ENCODE peak calls at places on chromosomes 3 and 15, in nine cellular contexts. One of them, this sample, is unnamed.
A peak's percentile ranks its signal among the peaks of the same experiment; 100 is the strongest.

GRCh38 chr3:71301001-71301400 is 282.5 kb downstream of the FOXP1 start:
- DNase-seq in kidney glomerular epithelial cell: no peak
- DNase-seq in AG08395: no peak
- DNase-seq in stimulated activated CD4-positive, alpha-beta T cell treated with anti-CD3 and anti-CD28 coated beads, Interleukin-1b, Interleukin-23, amount 100 ng/mL, for 24 hours: no peak
- DNase-seq in fibroblast of mammary gland: no peak
- DNase-seq in dermis microvascular lymphatic vessel endothelial cell: no peak
- DNase-seq in NCI-H146: no peak
- DNase-seq in effector CD4-positive, alpha-beta T cell: no peak
- DNase-seq in A673: no peak
- DNase-seq in this sample: no peak

GRCh38 chr3:195102609-195103467 is 168.1 kb downstream of the XXYLT1 start:
- DNase-seq in NCI-H146: no peak
- DNase-seq in effector CD4-positive, alpha-beta T cell: no peak
- DNase-seq in kidney glomerular epithelial cell: peak; percentile 94
- DNase-seq in dermis microvascular lymphatic vessel endothelial cell: peak; percentile 98
- DNase-seq in A673: peak; percentile 92
- DNase-seq in fibroblast of mammary gland: peak; percentile 93
- DNase-seq in stimulated activated CD4-positive, alpha-beta T cell treated with anti-CD3 and anti-CD28 coated beads, Interleukin-1b, Interleukin-23, amount 100 ng/mL, for 24 hours: no peak
- DNase-seq in AG08395: peak; percentile 82
- DNase-seq in this sample: no peak

GRCh38 chr3:52047295-52047960 is 8.9 kb downstream of the DUSP7 start:
- DNase-seq in effector CD4-positive, alpha-beta T cell: no peak
- DNase-seq in stimulated activated CD4-positive, alpha-beta T cell treated with anti-CD3 and anti-CD28 coated beads, Interleukin-1b, Interleukin-23, amount 100 ng/mL, for 24 hours: no peak
- DNase-seq in A673: peak; percentile 27
- DNase-seq in AG08395: no peak
- DNase-seq in NCI-H146: no peak
- DNase-seq in kidney glomerular epithelial cell: peak; percentile 64
- DNase-seq in fibroblast of mammary gland: no peak
- DNase-seq in dermis microvascular lymphatic vessel endothelial cell: no peak
- DNase-seq in this sample: no peak

GRCh38 chr3:18703798-18704197 is 278.7 kb upstream of the SATB1 start:
- DNase-seq in effector CD4-positive, alpha-beta T cell: no peak
- DNase-seq in stimulated activated CD4-positive, alpha-beta T cell treated with anti-CD3 and anti-CD28 coated beads, Interleukin-1b, Interleukin-23, amount 100 ng/mL, for 24 hours: no peak
- DNase-seq in AG08395: no peak
- DNase-seq in fibroblast of mammary gland: no peak
- DNase-seq in NCI-H146: no peak
- DNase-seq in A673: no peak
- DNase-seq in dermis microvascular lymphatic vessel endothelial cell: no peak
- DNase-seq in kidney glomerular epithelial cell: no peak
- DNase-seq in this sample: no peak

GRCh38 chr3:136162322-136162721 is 33.8 kb downstream of the MSL2 start:
- DNase-seq in AG08395: no peak
- DNase-seq in effector CD4-positive, alpha-beta T cell: no peak
- DNase-seq in kidney glomerular epithelial cell: no peak
- DNase-seq in NCI-H146: no peak
- DNase-seq in dermis microvascular lymphatic vessel endothelial cell: no peak
- DNase-seq in A673: no peak
- DNase-seq in fibroblast of mammary gland: no peak
- DNase-seq in stimulated activated CD4-positive, alpha-beta T cell treated with anti-CD3 and anti-CD28 coated beads, Interleukin-1b, Interleukin-23, amount 100 ng/mL, for 24 hours: no peak
- DNase-seq in this sample: peak; percentile 62

GRCh38 chr3:195558602-195559001 is 15.5 kb upstream of the PPP1R2 start:
- DNase-seq in kidney glomerular epithelial cell: peak; percentile 47
- DNase-seq in A673: peak; percentile 58
- DNase-seq in NCI-H146: peak; percentile 87
- DNase-seq in AG08395: no peak
- DNase-seq in effector CD4-positive, alpha-beta T cell: peak; percentile 23
- DNase-seq in stimulated activated CD4-positive, alpha-beta T cell treated with anti-CD3 and anti-CD28 coated beads, Interleukin-1b, Interleukin-23, amount 100 ng/mL, for 24 hours: no peak
- DNase-seq in fibroblast of mammary gland: peak; percentile 63
- DNase-seq in dermis microvascular lymphatic vessel endothelial cell: peak; percentile 65
- DNase-seq in this sample: no peak

GRCh38 chr3:126745760-126746394 is 41.8 kb downstream of the CHCHD6 start:
- DNase-seq in effector CD4-positive, alpha-beta T cell: no peak
- DNase-seq in kidney glomerular epithelial cell: no peak
- DNase-seq in NCI-H146: no peak
- DNase-seq in AG08395: no peak
- DNase-seq in A673: no peak
- DNase-seq in fibroblast of mammary gland: no peak
- DNase-seq in dermis microvascular lymphatic vessel endothelial cell: no peak
- DNase-seq in stimulated activated CD4-positive, alpha-beta T cell treated with anti-CD3 and anti-CD28 coated beads, Interleukin-1b, Interleukin-23, amount 100 ng/mL, for 24 hours: no peak
- DNase-seq in this sample: no peak

GRCh38 chr3:49412632-49413337 is 562 bp downstream of the TCTA start:
- DNase-seq in AG08395: no peak
- DNase-seq in stimulated activated CD4-positive, alpha-beta T cell treated with anti-CD3 and anti-CD28 coated beads, Interleukin-1b, Interleukin-23, amount 100 ng/mL, for 24 hours: no peak
- DNase-seq in A673: no peak
- DNase-seq in NCI-H146: no peak
- DNase-seq in fibroblast of mammary gland: no peak
- DNase-seq in kidney glomerular epithelial cell: no peak
- DNase-seq in effector CD4-positive, alpha-beta T cell: no peak
- DNase-seq in dermis microvascular lymphatic vessel endothelial cell: peak; percentile 18
- DNase-seq in this sample: no peak

GRCh38 chr3:178771511-178771910 is 235.3 kb downstream of the KCNMB2 start:
- DNase-seq in NCI-H146: no peak
- DNase-seq in dermis microvascular lymphatic vessel endothelial cell: no peak
- DNase-seq in kidney glomerular epithelial cell: no peak
- DNase-seq in fibroblast of mammary gland: no peak
- DNase-seq in effector CD4-positive, alpha-beta T cell: no peak
- DNase-seq in AG08395: no peak
- DNase-seq in A673: no peak
- DNase-seq in stimulated activated CD4-positive, alpha-beta T cell treated with anti-CD3 and anti-CD28 coated beads, Interleukin-1b, Interleukin-23, amount 100 ng/mL, for 24 hours: no peak
- DNase-seq in this sample: no peak

GRCh38 chr15:38868326-38869114 is 303.9 kb upstream of the RASGRP1 start:
- DNase-seq in NCI-H146: no peak
- DNase-seq in stimulated activated CD4-positive, alpha-beta T cell treated with anti-CD3 and anti-CD28 coated beads, Interleukin-1b, Interleukin-23, amount 100 ng/mL, for 24 hours: no peak
- DNase-seq in AG08395: peak; percentile 91
- DNase-seq in fibroblast of mammary gland: peak; percentile 99
- DNase-seq in kidney glomerular epithelial cell: peak; percentile 86
- DNase-seq in dermis microvascular lymphatic vessel endothelial cell: peak; percentile 90
- DNase-seq in A673: no peak
- DNase-seq in effector CD4-positive, alpha-beta T cell: no peak
- DNase-seq in this sample: no peak

GRCh38 chr3:13622356-13622755 is 73.4 kb downstream of the FBLN2 start:
- DNase-seq in stimulated activated CD4-positive, alpha-beta T cell treated with anti-CD3 and anti-CD28 coated beads, Interleukin-1b, Interleukin-23, amount 100 ng/mL, for 24 hours: no peak
- DNase-seq in A673: no peak
- DNase-seq in dermis microvascular lymphatic vessel endothelial cell: no peak
- DNase-seq in effector CD4-positive, alpha-beta T cell: no peak
- DNase-seq in NCI-H146: no peak
- DNase-seq in AG08395: no peak
- DNase-seq in kidney glomerular epithelial cell: no peak
- DNase-seq in fibroblast of mammary gland: no peak
- DNase-seq in this sample: no peak

GRCh38 chr3:173932624-173933023 is 535.1 kb downstream of the NLGN1 start:
- DNase-seq in NCI-H146: peak; percentile 95
- DNase-seq in dermis microvascular lymphatic vessel endothelial cell: peak; percentile 41
- DNase-seq in A673: peak; percentile 79
- DNase-seq in fibroblast of mammary gland: peak; percentile 67
- DNase-seq in kidney glomerular epithelial cell: peak; percentile 79
- DNase-seq in AG08395: peak; percentile 71
- DNase-seq in stimulated activated CD4-positive, alpha-beta T cell treated with anti-CD3 and anti-CD28 coated beads, Interleukin-1b, Interleukin-23, amount 100 ng/mL, for 24 hours: no peak
- DNase-seq in effector CD4-positive, alpha-beta T cell: no peak
- DNase-seq in this sample: no peak

GRCh38 chr3:53346514-53346913 is 829 bp downstream of the DCP1A start:
- DNase-seq in fibroblast of mammary gland: peak; percentile 38
- DNase-seq in effector CD4-positive, alpha-beta T cell: no peak
- DNase-seq in kidney glomerular epithelial cell: peak; percentile 23
- DNase-seq in NCI-H146: no peak
- DNase-seq in AG08395: no peak
- DNase-seq in stimulated activated CD4-positive, alpha-beta T cell treated with anti-CD3 and anti-CD28 coated beads, Interleukin-1b, Interleukin-23, amount 100 ng/mL, for 24 hours: no peak
- DNase-seq in A673: no peak
- DNase-seq in dermis microvascular lymphatic vessel endothelial cell: peak; percentile 64
- DNase-seq in this sample: no peak

GRCh38 chr3:43028678-43029490 is 49.8 kb downstream of the GASK1A start:
- DNase-seq in stimulated activated CD4-positive, alpha-beta T cell treated with anti-CD3 and anti-CD28 coated beads, Interleukin-1b, Interleukin-23, amount 100 ng/mL, for 24 hours: no peak
- DNase-seq in A673: no peak
- DNase-seq in AG08395: no peak
- DNase-seq in fibroblast of mammary gland: no peak
- DNase-seq in NCI-H146: no peak
- DNase-seq in effector CD4-positive, alpha-beta T cell: no peak
- DNase-seq in dermis microvascular lymphatic vessel endothelial cell: no peak
- DNase-seq in kidney glomerular epithelial cell: no peak
- DNase-seq in this sample: peak; percentile 32

GRCh38 chr3:184745526-184745925 is 33.7 kb upstream of the MAGEF1 start:
- DNase-seq in effector CD4-positive, alpha-beta T cell: no peak
- DNase-seq in fibroblast of mammary gland: no peak
- DNase-seq in stimulated activated CD4-positive, alpha-beta T cell treated with anti-CD3 and anti-CD28 coated beads, Interleukin-1b, Interleukin-23, amount 100 ng/mL, for 24 hours: no peak
- DNase-seq in AG08395: no peak
- DNase-seq in A673: no peak
- DNase-seq in dermis microvascular lymphatic vessel endothelial cell: no peak
- DNase-seq in NCI-H146: no peak
- DNase-seq in kidney glomerular epithelial cell: no peak
- DNase-seq in this sample: no peak